ENCODE peak calls at places on chromosomes 11 and 22, in six cellular contexts. I, F, Z, A, W and M are unnamed samples.

GRCh38 chr22:49328076-49328475 is 499.6 kb downstream of the BRD1 start:
- DNase-seq in I (no peak), F (no peak), Z (no peak), A (no peak), W (no peak), M (no peak)

GRCh38 chr11:123020968-123021367 is 39.3 kb upstream of the BSX start:
- DNase-seq in I (no peak), F (no peak), Z (peak), A (peak), W (peak), M (peak)

GRCh38 chr11:67315325-67315909 is 12.1 kb downstream of the SSH3 start:
- DNase-seq in I (no peak), F (no peak), Z (no peak), A (no peak), W (no peak), M (no peak)

GRCh38 chr22:25582946-25583345 is 18.5 kb downstream of the GRK3 start:
- DNase-seq in I (no peak), F (no peak), Z (no peak), A (no peak), W (no peak), M (peak)

GRCh38 chr11:66336234-66337102 is at the start of gene RIN1:
- DNase-seq in I (no peak), F (peak), Z (peak), A (peak), W (peak), M (peak)

GRCh38 chr22:34427841-34428240 is 507.6 kb upstream of the LARGE1 start:
- DNase-seq in I (no peak), F (no peak), Z (no peak), A (no peak), W (no peak), M (no peak)

GRCh38 chr11:112206071-112206470 is 20.2 kb upstream of the PTS start:
- DNase-seq in I (no peak), F (no peak), Z (no peak), A (no peak), W (no peak), M (no peak)

GRCh38 chr11:13970986-13971385 is 8.5 kb downstream of the SPON1 start:
- DNase-seq in I (no peak), F (peak), Z (no peak), A (no peak), W (peak), M (no peak)

GRCh38 chr11:13354335-13354734 is 76.7 kb downstream of the BMAL1 start:
- DNase-seq in I (no peak), F (no peak), Z (no peak), A (peak), W (peak), M (peak)

GRCh38 chr11:111539426-111540113 is 950 bp upstream of the LAYN start:
- DNase-seq in I (no peak), F (no peak), Z (peak), A (no peak), W (no peak), M (no peak)

GRCh38 chr11:118996926-118997626 is 862 bp upstream of the CENATAC start:
- DNase-seq in I (no peak), F (no peak), Z (peak), A (no peak), W (peak), M (peak)

GRCh38 chr22:37905534-37906363 is at the start of gene MICALL1:
- DNase-seq in I (no peak), F (peak), Z (peak), A (peak), W (peak), M (peak)

GRCh38 chr22:19880786-19881569 is 26.3 kb upstream of the GNB1L start:
- DNase-seq in I (peak), F (peak), Z (peak), A (peak), W (peak), M (peak)

GRCh38 chr22:20750461-20751184 is 23.3 kb upstream of the SERPIND1 start:
- DNase-seq in I (no peak), F (no peak), Z (peak), A (no peak), W (no peak), M (peak)

GRCh38 chr22:35349704-35350538 is 31.0 kb upstream of the HMOX1 start:
- DNase-seq in I (no peak), F (no peak), Z (no peak), A (peak), W (no peak), M (peak)

GRCh38 chr22:22743128-22743760 is 98.8 kb downstream of the GGTLC2 start:
- DNase-seq in I (no peak), F (no peak), Z (no peak), A (no peak), W (no peak), M (no peak)

GRCh38 chr22:31520036-31520435 is 23.7 kb downstream of the SFI1 start:
- DNase-seq in I (no peak), F (no peak), Z (no peak), A (no peak), W (no peak), M (no peak)

GRCh38 chr11:119791701-119792151 is 62.7 kb upstream of the NECTIN1 start:
- DNase-seq in I (peak), F (no peak), Z (no peak), A (no peak), W (peak), M (peak)

GRCh38 chr11:22768281-22768680 is 61.3 kb downstream of the SVIP start:
- DNase-seq in I (no peak), F (no peak), Z (no peak), A (no peak), W (no peak), M (no peak)

GRCh38 chr11:61828629-61829407 is 718 bp downstream of the FADS2 start:
- DNase-seq in I (peak), F (peak), Z (peak), A (peak), W (peak), M (no peak)

GRCh38 chr11:86013718-86014117 is 55.2 kb downstream of the PICALM start:
- DNase-seq in I (no peak), F (no peak), Z (no peak), A (no peak), W (no peak), M (no peak)

GRCh38 chr11:113389288-113389687 is 1.7 kb downstream of the ANKK1 start:
- DNase-seq in I (no peak), F (no peak), Z (no peak), A (no peak), W (peak), M (no peak)

GRCh38 chr22:36192601-36193000 is 9.0 kb downstream of the APOL4 start:
- DNase-seq in I (no peak), F (no peak), Z (no peak), A (no peak), W (no peak), M (no peak)

GRCh38 chr11:43567396-43567975 is 113.1 kb upstream of the HSD17B12 start:
- DNase-seq in I (no peak), F (no peak), Z (peak), A (no peak), W (peak), M (peak)

GRCh38 chr11:1195690-1196515 is 27.0 kb upstream of the MUC5B start:
- DNase-seq in I (no peak), F (no peak), Z (no peak), A (no peak), W (no peak), M (no peak)

GRCh38 chr11:61447601-61448551 is 18.0 kb downstream of the SDHAF2 start:
- DNase-seq in I (no peak), F (no peak), Z (peak), A (no peak), W (no peak), M (peak)

GRCh38 chr11:112632866-112633505 is 328.2 kb upstream of the NCAM1 start:
- DNase-seq in I (no peak), F (no peak), Z (no peak), A (peak), W (no peak), M (no peak)

GRCh38 chr11:114257621-114258558 is 38.3 kb upstream of the NNMT start:
- DNase-seq in I (peak), F (peak), Z (peak), A (no peak), W (peak), M (no peak)

GRCh38 chr11:113994077-113994954 is 19.4 kb downstream of the HTR3A start:
- DNase-seq in I (peak), F (peak), Z (peak), A (no peak), W (peak), M (no peak)

GRCh38 chr11:24880962-24881361 is 384.1 kb downstream of the LUZP2 start:
- DNase-seq in I (no peak), F (no peak), Z (no peak), A (no peak), W (no peak), M (no peak)

GRCh38 chr22:49018601-49019000 is 809.1 kb downstream of the BRD1 start:
- DNase-seq in I (no peak), F (peak), Z (no peak), A (no peak), W (no peak), M (no peak)

GRCh38 chr11:119254239-119254638 is 48.1 kb downstream of the CBL start:
- DNase-seq in I (no peak), F (no peak), Z (no peak), A (no peak), W (no peak), M (no peak)

GRCh38 chr11:8839306-8839956 is 71.6 kb upstream of the AKIP1 start:
- DNase-seq in I (no peak), F (peak), Z (no peak), A (no peak), W (peak), M (no peak)
- H2BK120ac ChIP-seq in I (no peak), F (peak), Z (peak), A (no peak), W (no peak), M (peak)

GRCh38 chr11:69692422-69692821 is 11.4 kb downstream of the FGF19 start:
- DNase-seq in I (no peak), F (no peak), Z (no peak), A (no peak), W (no peak), M (no peak)
- H2BK120ac ChIP-seq in I (no peak), F (no peak), Z (no peak), A (no peak), W (no peak), M (no peak)

GRCh38 chr11:9253086-9253485 is 12.1 kb downstream of the DENND5A start:
- DNase-seq in I (no peak), F (no peak), Z (no peak), A (no peak), W (no peak), M (no peak)
- H2BK120ac ChIP-seq in I (no peak), F (no peak), Z (no peak), A (no peak), W (no peak), M (no peak)

GRCh38 chr11:10365045-10365444 is 60.2 kb downstream of the ADM start:
- DNase-seq in I (no peak), F (no peak), Z (no peak), A (no peak), W (no peak), M (no peak)
- H2BK120ac ChIP-seq in I (no peak), F (no peak), Z (no peak), A (no peak), W (no peak), M (no peak)

DNA sequence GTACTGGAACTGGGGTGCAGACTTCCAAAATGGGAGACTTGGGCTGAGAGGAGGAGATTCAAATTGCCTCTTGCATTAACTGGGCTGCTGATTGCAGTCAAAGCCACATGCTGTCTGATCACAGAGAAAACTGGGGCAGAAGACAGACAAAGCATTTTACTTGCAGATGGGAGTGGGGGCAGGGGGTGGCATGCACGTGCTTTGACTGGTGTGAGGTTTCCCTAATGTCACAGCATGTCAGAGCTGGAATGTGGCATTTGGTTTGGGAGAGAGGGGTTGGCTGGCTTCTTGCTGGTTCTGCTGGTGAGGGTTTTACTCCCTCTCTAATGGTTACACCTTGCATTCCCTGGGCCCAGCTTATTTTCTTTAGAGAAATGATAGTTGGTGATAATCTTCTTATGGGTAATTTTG is 2.9 kb downstream of the TUB start:
- DNase-seq in I (no peak), F (no peak), Z (no peak), A (no peak), W (peak), M (no peak)
- H2BK120ac ChIP-seq in I (no peak), F (no peak), Z (no peak), A (no peak), W (no peak), M (no peak)

GRCh38 chr22:39173787-39174497 is 21.5 kb upstream of the CBX7 start:
- DNase-seq in I (no peak), F (no peak), Z (no peak), A (no peak), W (peak), M (no peak)
- H2BK120ac ChIP-seq in I (peak), F (peak), Z (peak), A (peak), W (peak), M (peak)